ENCODE peak calls at places on chromosomes 13 and 19, in seven cellular contexts. O is tibial artery, J is prostate gland, S is adrenal gland, N is A549, E is cardiac fibroblast, U is astrocyte of the spinal cord. W is an unnamed sample.

GRCh38 chr13:52852444-52852843 is 4.0 kb upstream of the PCDH8 start:
- DNase-seq in O (no peak), J (no peak), S (no peak), N (no peak), E (no peak), U (no peak), W (no peak)

GRCh38 chr13:44402902-44403719 is 29.5 kb downstream of the SERP2 start:
- DNase-seq in O (no peak), J (peak), S (no peak), N (no peak), E (no peak), U (no peak), W (no peak)

GRCh38 chr19:19170053-19170945 is at the start of gene MEF2B:
- DNase-seq in O (peak), J (peak), S (peak), N (peak), E (peak), U (peak), W (peak)

GRCh38 chr13:98466634-98467236 is 110.2 kb downstream of the STK24 start:
- DNase-seq in O (no peak), J (no peak), S (no peak), N (peak), E (peak), U (peak), W (no peak)

GRCh38 chr13:106063591-106064308 is 471.7 kb downstream of the EFNB2 start:
- DNase-seq in O (no peak), J (no peak), S (no peak), N (no peak), E (peak), U (peak), W (peak)

GRCh38 chr19:38266070-38266469 is 1.7 kb downstream of the SPINT2 start:
- DNase-seq in O (no peak), J (no peak), S (no peak), N (no peak), E (no peak), U (no peak), W (no peak)

GRCh38 chr13:91349992-91350911 is 2.8 kb downstream of the MIR17HG start:
- DNase-seq in O (no peak), J (no peak), S (no peak), N (no peak), E (peak), U (no peak), W (no peak)

GRCh38 chr19:14381689-14382474 is 638 bp downstream of the ADGRE5 start:
- DNase-seq in O (peak), J (no peak), S (peak), N (peak), E (peak), U (peak), W (no peak)

GRCh38 chr13:113533441-113533840 is 42.9 kb upstream of the DCUN1D2 start:
- DNase-seq in O (no peak), J (peak), S (peak), N (no peak), E (peak), U (no peak), W (no peak)

GRCh38 chr13:95644611-95645052 is at the start of gene DZIP1:
- DNase-seq in O (peak), J (peak), S (peak), N (peak), E (peak), U (peak), W (peak)

GRCh38 chr13:49240017-49240416 is 7.7 kb upstream of the CDADC1 start:
- DNase-seq in O (no peak), J (no peak), S (no peak), N (peak), E (peak), U (peak), W (no peak)

GRCh38 chr19:47225746-47226425 is 5.1 kb downstream of the BBC3 start:
- DNase-seq in O (peak), J (peak), S (peak), N (peak), E (peak), U (peak), W (no peak)

GRCh38 chr13:47955836-47956235 is 45.2 kb downstream of the SUCLA2 start:
- DNase-seq in O (no peak), J (no peak), S (no peak), N (no peak), E (no peak), U (no peak), W (no peak)

GRCh38 chr19:43624933-43625332 is 5.5 kb upstream of the ZNF428 start:
- DNase-seq in O (peak), J (no peak), S (peak), N (peak), E (peak), U (no peak), W (no peak)

GRCh38 chr13:106416645-106417044 is 118.8 kb downstream of the EFNB2 start:
- DNase-seq in O (no peak), J (no peak), S (no peak), N (no peak), E (no peak), U (no peak), W (no peak)

GRCh38 chr19:6737873-6738725 is 719 bp upstream of the GPR108 start:
- DNase-seq in O (peak), J (peak), S (peak), N (peak), E (peak), U (peak), W (no peak)

GRCh38 chr13:41563501-41564001 is 106.2 kb downstream of the RGCC start:
- DNase-seq in O (no peak), J (no peak), S (peak), N (peak), E (peak), U (peak), W (no peak)

DNA sequence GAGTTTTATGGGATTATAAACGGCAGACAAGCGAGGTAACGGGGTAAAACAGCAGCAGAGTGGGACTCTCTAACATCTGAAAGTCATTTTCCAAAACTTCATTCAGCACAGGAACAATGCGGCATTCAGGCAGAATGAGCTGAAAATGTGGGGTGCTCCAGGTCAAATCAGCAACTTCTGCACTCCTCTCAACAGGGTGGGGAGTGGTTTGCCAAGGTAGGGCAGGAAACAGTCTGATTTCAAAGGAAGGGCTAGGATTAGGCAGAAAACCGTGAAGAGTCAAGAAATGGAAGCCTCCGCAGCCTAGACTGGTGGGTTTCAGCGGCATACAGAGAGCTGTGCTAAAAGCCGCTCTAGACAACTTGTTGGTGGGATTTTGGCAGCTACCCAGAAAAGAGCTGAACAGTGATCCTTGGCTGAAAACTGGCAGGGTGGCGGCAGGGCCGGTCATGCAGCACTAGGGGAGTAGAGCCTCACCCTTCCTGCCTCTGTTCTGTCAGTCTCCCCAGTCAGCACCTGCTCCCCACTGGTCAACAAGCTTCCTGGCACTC is 154.2 kb upstream of the KLF12 start:
- DNase-seq in O (no peak), J (peak), S (peak), N (no peak), E (peak), U (peak), W (no peak)
- H3K4me3 ChIP-seq in O (peak), J (no peak), S (no peak), N (no peak), E (no peak), U (peak), W (peak)

GRCh38 chr19:28334419-28334818 is 878.5 kb downstream of the UQCRFS1 start:
- DNase-seq in O (no peak), J (no peak), S (no peak), N (no peak), E (no peak), U (no peak), W (no peak)

GRCh38 chr19:28332351-28332750 is 880.6 kb downstream of the UQCRFS1 start:
- DNase-seq in O (no peak), J (no peak), S (no peak), N (no peak), E (no peak), U (no peak), W (no peak)

GRCh38 chr19:28332886-28333285 is 880.1 kb downstream of the UQCRFS1 start:
- DNase-seq in O (no peak), J (no peak), S (no peak), N (no peak), E (no peak), U (no peak), W (no peak)

GRCh38 chr19:28331596-28331995 is 881.4 kb downstream of the UQCRFS1 start:
- DNase-seq in O (no peak), J (no peak), S (no peak), N (no peak), E (no peak), U (no peak), W (no peak)

GRCh38 chr19:28333909-28334308 is 879.0 kb downstream of the UQCRFS1 start:
- DNase-seq in O (no peak), J (no peak), S (no peak), N (no peak), E (no peak), U (no peak), W (no peak)
- TF ChIP-seq CTCF in O (no peak), J (no peak), S (no peak), N (no peak), E (no peak), U (no peak), W (no peak)

GRCh38 chr19:35958660-35959039 is 22.5 kb downstream of the LRFN3 start:
- DNase-seq in O (no peak), J (no peak), S (no peak), N (no peak), E (no peak), U (no peak), W (no peak)
- H3K4me3 ChIP-seq in O (peak), J (no peak), S (no peak), N (peak), E (no peak), U (no peak), W (no peak)

GRCh38 chr19:30116984-30117555 is 175.0 kb downstream of the URI1 start:
- DNase-seq in O (no peak), J (no peak), S (no peak), N (no peak), E (no peak), U (no peak), W (no peak)

GRCh38 chr19:30116530-30116929 is 174.5 kb downstream of the URI1 start:
- DNase-seq in O (no peak), J (no peak), S (no peak), N (no peak), E (no peak), U (no peak), W (no peak)

GRCh38 chr19:30118221-30118620 is 176.2 kb downstream of the URI1 start:
- DNase-seq in O (no peak), J (no peak), S (no peak), N (no peak), E (no peak), U (no peak), W (no peak)

GRCh38 chr19:30117636-30118145 is 175.7 kb downstream of the URI1 start:
- DNase-seq in O (no peak), J (no peak), S (no peak), N (no peak), E (no peak), U (no peak), W (no peak)

GRCh38 chr19:30115947-30116346 is 173.9 kb downstream of the URI1 start:
- DNase-seq in O (no peak), J (no peak), S (no peak), N (no peak), E (no peak), U (no peak), W (no peak)
- TF ChIP-seq CTCF in O (no peak), J (no peak), S (no peak), N (no peak), E (no peak), U (no peak), W (no peak)

GRCh38 chr13:82010780-82011179 is 1669.9 kb upstream of the SPRY2 start:
- DNase-seq in O (no peak), J (no peak), S (no peak), N (no peak), E (no peak), U (peak), W (no peak)

DNA sequence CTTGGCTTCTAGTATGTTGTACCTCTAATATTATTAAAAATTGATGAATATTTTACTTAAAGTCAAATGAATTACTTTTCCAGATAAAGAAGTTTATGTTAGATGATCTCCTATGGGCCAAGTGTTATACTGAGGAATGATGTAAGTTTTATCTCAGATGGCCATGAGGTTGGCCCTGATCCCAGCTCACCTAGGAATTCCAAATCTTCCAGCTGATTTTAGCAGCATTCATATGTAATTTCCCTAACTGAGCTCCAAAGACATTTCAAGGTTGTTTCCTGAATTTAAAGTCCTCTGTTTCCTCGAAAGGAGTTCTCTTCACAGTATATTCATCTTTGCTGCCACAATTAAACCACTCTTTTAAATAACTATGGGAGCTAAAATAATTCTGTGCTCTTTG is 1670.4 kb upstream of the SPRY2 start:
- DNase-seq in O (no peak), J (no peak), S (no peak), N (no peak), E (no peak), U (no peak), W (no peak)
- H3K4me3 ChIP-seq in O (no peak), J (no peak), S (no peak), N (no peak), E (no peak), U (no peak), W (no peak)

GRCh38 chr13:40440990-40441820 is 225.2 kb downstream of the FOXO1 start:
- DNase-seq in O (peak), J (peak), S (peak), N (peak), E (peak), U (peak), W (peak)

GRCh38 chr13:40434516-40435397 is 231.7 kb downstream of the FOXO1 start:
- DNase-seq in O (no peak), J (no peak), S (no peak), N (no peak), E (no peak), U (no peak), W (no peak)

GRCh38 chr13:40438999-40439797 is 227.2 kb downstream of the FOXO1 start:
- DNase-seq in O (peak), J (no peak), S (no peak), N (no peak), E (peak), U (peak), W (peak)

GRCh38 chr13:40439928-40440327 is 226.5 kb downstream of the FOXO1 start:
- DNase-seq in O (peak), J (no peak), S (peak), N (no peak), E (peak), U (no peak), W (no peak)

GRCh38 chr13:40438022-40438692 is 228.3 kb downstream of the FOXO1 start:
- DNase-seq in O (no peak), J (no peak), S (no peak), N (no peak), E (no peak), U (no peak), W (no peak)
- TF ChIP-seq CTCF in O (no peak), J (no peak), S (no peak), N (no peak), E (no peak), U (no peak), W (no peak)

GRCh38 chr19:49512970-49513745 is 697 bp downstream of the FCGRT start:
- DNase-seq in O (no peak), J (no peak), S (no peak), N (no peak), E (peak), U (no peak), W (no peak)

GRCh38 chr19:49515767-49516166 is 3.3 kb downstream of the FCGRT start:
- DNase-seq in O (peak), J (no peak), S (peak), N (no peak), E (peak), U (no peak), W (no peak)

GRCh38 chr19:49518033-49518432 is 5.6 kb downstream of the FCGRT start:
- DNase-seq in O (no peak), J (no peak), S (no peak), N (no peak), E (no peak), U (no peak), W (no peak)

GRCh38 chr19:49513746-49514118 is 1.3 kb downstream of the FCGRT start:
- DNase-seq in O (no peak), J (no peak), S (no peak), N (no peak), E (no peak), U (no peak), W (no peak)

DNA sequence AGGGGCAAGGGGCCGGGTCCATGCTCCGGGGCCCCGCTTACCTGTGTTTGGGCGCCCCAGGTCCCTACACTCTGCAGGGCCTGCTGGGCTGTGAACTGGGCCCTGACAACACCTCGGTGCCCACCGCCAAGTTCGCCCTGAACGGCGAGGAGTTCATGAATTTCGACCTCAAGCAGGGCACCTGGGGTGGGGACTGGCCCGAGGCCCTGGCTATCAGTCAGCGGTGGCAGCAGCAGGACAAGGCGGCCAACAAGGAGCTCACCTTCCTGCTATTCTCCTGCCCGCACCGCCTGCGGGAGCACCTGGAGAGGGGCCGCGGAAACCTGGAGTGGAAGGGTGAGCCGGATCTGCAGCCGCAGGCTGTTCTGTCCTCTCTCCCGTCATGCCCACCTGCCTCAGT is 1.7 kb downstream of the FCGRT start:
- DNase-seq in O (no peak), J (no peak), S (no peak), N (no peak), E (no peak), U (no peak), W (no peak)
- H3K4me3 ChIP-seq in O (peak), J (peak), S (peak), N (no peak), E (no peak), U (no peak), W (no peak)

DNA sequence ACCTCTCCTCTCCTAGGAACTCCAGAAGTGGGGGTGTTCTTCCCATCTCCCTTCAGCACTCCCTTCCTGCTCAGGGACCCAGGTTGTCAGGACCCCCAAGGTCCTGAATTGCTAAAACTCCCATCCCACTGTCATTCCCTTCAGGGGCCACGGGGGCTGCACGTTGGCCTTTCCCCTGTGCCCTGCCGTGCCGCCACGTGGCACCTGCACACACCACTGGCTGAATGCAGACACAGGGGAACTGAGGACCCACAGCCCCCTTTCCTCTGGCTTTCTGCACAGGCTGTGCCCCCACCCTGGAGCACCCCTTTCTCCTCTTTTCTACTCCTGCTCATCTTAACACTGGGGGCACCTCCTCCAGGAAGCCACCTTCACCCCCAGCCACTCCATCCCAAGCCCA is 9.0 kb downstream of the SHANK1 start:
- DNase-seq in O (no peak), J (no peak), S (no peak), N (no peak), E (no peak), U (no peak), W (no peak)
- TF ChIP-seq CTCF in O (no peak), J (no peak), S (no peak), N (no peak), E (no peak), U (no peak), W (no peak)

DNA sequence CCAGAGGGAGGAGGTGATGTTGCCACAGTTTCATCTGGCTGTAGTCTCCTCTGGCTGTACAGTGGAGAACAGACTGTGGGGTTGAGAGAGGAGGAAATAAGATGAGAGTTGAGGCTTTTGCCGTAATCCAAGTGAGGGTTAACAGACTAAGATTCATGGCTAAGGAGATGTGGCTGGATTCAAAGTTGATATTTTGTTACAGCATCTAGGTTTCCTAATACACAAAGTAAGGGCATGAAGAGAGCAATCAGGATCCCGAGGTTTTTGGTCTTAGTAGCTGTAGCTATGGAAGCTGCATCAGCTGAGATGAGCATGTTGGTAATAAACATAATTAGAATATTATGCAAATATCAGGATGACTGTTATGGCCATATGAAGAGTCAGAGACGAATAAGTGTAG is 1.4 kb downstream of the ZNF776 start:
- DNase-seq in O (no peak), J (no peak), S (no peak), N (no peak), E (no peak), U (no peak), W (no peak)
- H3K4me3 ChIP-seq in O (no peak), J (peak), S (no peak), N (peak), E (peak), U (peak), W (peak)

DNA sequence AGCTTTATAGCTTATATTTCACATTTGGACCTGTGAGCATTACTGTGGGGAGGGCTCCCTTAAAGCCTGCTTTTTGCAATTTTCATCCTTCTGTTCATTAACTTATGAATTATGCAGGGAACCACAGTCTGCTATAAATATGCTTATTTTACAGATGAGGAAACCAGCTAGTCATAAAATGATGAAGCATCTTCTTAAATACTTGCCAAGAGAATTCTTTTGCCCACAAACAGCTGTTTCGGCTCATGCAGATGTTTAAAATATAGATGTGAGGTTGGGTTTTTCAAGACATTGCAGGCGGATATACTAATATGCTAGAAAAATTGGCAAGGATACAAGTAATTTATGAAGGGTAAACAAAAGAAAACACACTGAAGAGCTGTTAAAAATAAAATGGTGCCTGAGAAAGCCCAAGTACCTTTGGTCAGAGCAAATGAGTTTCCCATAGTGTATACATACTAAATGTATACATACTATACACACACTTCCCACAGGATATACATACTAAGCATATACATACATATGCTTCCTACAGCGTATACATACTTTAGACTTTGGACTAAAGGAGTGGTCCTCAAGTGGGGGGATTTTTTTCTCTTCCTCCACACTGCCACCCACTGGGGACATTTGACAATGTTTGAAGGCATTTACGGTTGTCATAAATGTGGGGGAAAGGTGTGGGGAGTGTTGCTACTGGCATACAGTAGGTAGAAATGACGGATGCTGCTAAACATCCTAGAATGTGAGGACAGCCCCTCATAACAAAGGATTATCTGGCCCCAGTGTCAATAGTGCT is 164.9 kb upstream of the CSNK1A1L start:
- DNase-seq in O (no peak), J (no peak), S (no peak), N (no peak), E (peak), U (no peak), W (no peak)
- TF ChIP-seq CTCF in O (no peak), J (no peak), S (no peak), N (no peak), E (no peak), U (no peak), W (peak)